ENCODE peak calls at places on chromosomes 7 and 10, in four cellular contexts. One of them, this sample, is unnamed.

GRCh38 chr10:3889961-3890522 is 105.0 kb upstream of the KLF6 start:
- DNase-seq in K562: no peak
- DNase-seq in WTC11: no peak
- DNase-seq in GM12878: no peak
- DNase-seq in this sample: peak

GRCh38 chr10:35331894-35332640 is 4.2 kb upstream of the CCNY start:
- DNase-seq in WTC11: no peak
- DNase-seq in GM12878: no peak
- DNase-seq in K562: no peak
- DNase-seq in this sample: peak

GRCh38 chr7:135320277-135320676 is 86.6 kb downstream of the STRA8 start:
- DNase-seq in K562: no peak
- DNase-seq in GM12878: no peak
- DNase-seq in WTC11: no peak
- DNase-seq in this sample: no peak

GRCh38 chr10:72801263-72801868 is 92.2 kb upstream of the OIT3 start:
- DNase-seq in WTC11: no peak
- DNase-seq in K562: no peak
- DNase-seq in GM12878: no peak
- DNase-seq in this sample: no peak

GRCh38 chr10:47288916-47289495 is 11.0 kb upstream of the GDF10 start:
- DNase-seq in K562: no peak
- DNase-seq in WTC11: no peak
- DNase-seq in GM12878: no peak
- DNase-seq in this sample: no peak

GRCh38 chr10:69769395-69769989 is 32.2 kb upstream of the COL13A1 start:
- DNase-seq in GM12878: no peak
- DNase-seq in K562: no peak
- DNase-seq in WTC11: peak
- DNase-seq in this sample: no peak

GRCh38 chr10:77371421-77371820 is 266.2 kb downstream of the KCNMA1 start:
- DNase-seq in K562: no peak
- DNase-seq in WTC11: no peak
- DNase-seq in GM12878: no peak
- DNase-seq in this sample: no peak

GRCh38 chr7:108051449-108051848 is 48.5 kb upstream of the LAMB1 start:
- DNase-seq in WTC11: no peak
- DNase-seq in GM12878: no peak
- DNase-seq in K562: no peak
- DNase-seq in this sample: no peak

GRCh38 chr10:76550806-76551205 is 1086.8 kb downstream of the KCNMA1 start:
- DNase-seq in WTC11: no peak
- DNase-seq in GM12878: no peak
- DNase-seq in K562: no peak
- DNase-seq in this sample: no peak

GRCh38 chr10:88791924-88792323 is 10.6 kb upstream of the LIPM start:
- DNase-seq in GM12878: peak
- DNase-seq in WTC11: peak
- DNase-seq in K562: no peak
- DNase-seq in this sample: peak

GRCh38 chr7:134618756-134619530 is 27.7 kb upstream of the BPGM start:
- DNase-seq in WTC11: no peak
- DNase-seq in GM12878: no peak
- DNase-seq in K562: no peak
- DNase-seq in this sample: no peak

GRCh38 chr7:81180573-81180972 is 261.7 kb upstream of the SEMA3C start:
- DNase-seq in K562: no peak
- DNase-seq in GM12878: no peak
- DNase-seq in WTC11: no peak
- DNase-seq in this sample: no peak

GRCh38 chr10:110919971-110920881 is 822 bp downstream of the SHOC2 start:
- DNase-seq in GM12878: peak
- DNase-seq in K562: peak
- DNase-seq in WTC11: peak
- DNase-seq in this sample: no peak

GRCh38 chr10:79223346-79224048 is 123.8 kb upstream of the PPIF start:
- DNase-seq in WTC11: peak
- DNase-seq in GM12878: no peak
- DNase-seq in K562: no peak
- DNase-seq in this sample: no peak

GRCh38 chr7:16080131-16080530 is 341.2 kb downstream of the CRPPA start:
- DNase-seq in WTC11: no peak
- DNase-seq in GM12878: no peak
- DNase-seq in K562: no peak
- DNase-seq in this sample: no peak

GRCh38 chr7:51261117-51261835 is 55.3 kb downstream of the COBL start:
- DNase-seq in K562: no peak
- DNase-seq in GM12878: no peak
- DNase-seq in WTC11: no peak
- DNase-seq in this sample: no peak

GRCh38 chr10:47165711-47166404 is 134.1 kb upstream of the GDF10 start:
- DNase-seq in WTC11: no peak
- DNase-seq in K562: no peak
- DNase-seq in GM12878: no peak
- DNase-seq in this sample: no peak

GRCh38 chr7:84251183-84251845 is 56.7 kb upstream of the SEMA3A start:
- DNase-seq in K562: no peak
- DNase-seq in WTC11: no peak
- DNase-seq in GM12878: no peak
- DNase-seq in this sample: no peak

GRCh38 chr7:1737523-1737922 is 67.4 kb downstream of the ELFN1 start:
- DNase-seq in GM12878: no peak
- DNase-seq in K562: no peak
- DNase-seq in WTC11: no peak
- DNase-seq in this sample: no peak

GRCh38 chr7:1910827-1911226 is 240.8 kb downstream of the ELFN1 start:
- DNase-seq in K562: no peak
- DNase-seq in GM12878: no peak
- DNase-seq in WTC11: no peak
- DNase-seq in this sample: no peak

GRCh38 chr10:3636356-3637181 is 148.4 kb downstream of the KLF6 start:
- DNase-seq in K562: no peak
- DNase-seq in GM12878: no peak
- DNase-seq in WTC11: no peak
- DNase-seq in this sample: no peak

GRCh38 chr10:71213127-71213616 is 802 bp downstream of the UNC5B start:
- DNase-seq in K562: no peak
- DNase-seq in WTC11: peak
- DNase-seq in GM12878: no peak
- DNase-seq in this sample: no peak

GRCh38 chr7:127189885-127190284 is 62.9 kb downstream of the GRM8 start:
- DNase-seq in GM12878: no peak
- DNase-seq in K562: no peak
- DNase-seq in WTC11: no peak
- DNase-seq in this sample: no peak

GRCh38 chr10:122342293-122343134 is 32.0 kb upstream of the PLEKHA1 start:
- DNase-seq in WTC11: peak
- DNase-seq in K562: peak
- DNase-seq in GM12878: no peak
- DNase-seq in this sample: peak

GRCh38 chr7:93757421-93757820 is 133.1 kb downstream of the TFPI2 start:
- DNase-seq in GM12878: no peak
- DNase-seq in WTC11: no peak
- DNase-seq in K562: no peak
- DNase-seq in this sample: no peak

GRCh38 chr10:121593676-121594075 is 4.6 kb downstream of the FGFR2 start:
- DNase-seq in GM12878: no peak
- DNase-seq in WTC11: no peak
- DNase-seq in K562: no peak
- DNase-seq in this sample: no peak

GRCh38 chr10:1194161-1194560 is 138.0 kb downstream of the WDR37 start:
- DNase-seq in GM12878: no peak
- DNase-seq in WTC11: no peak
- DNase-seq in K562: no peak
- DNase-seq in this sample: no peak

GRCh38 chr7:19377611-19378339 is 232.6 kb upstream of the FERD3L start:
- DNase-seq in WTC11: no peak
- DNase-seq in GM12878: no peak
- DNase-seq in K562: peak
- DNase-seq in this sample: no peak

GRCh38 chr10:101513733-101514132 is 74.3 kb downstream of the POLL start:
- DNase-seq in GM12878: no peak
- DNase-seq in K562: no peak
- DNase-seq in WTC11: no peak
- DNase-seq in this sample: no peak

DNA sequence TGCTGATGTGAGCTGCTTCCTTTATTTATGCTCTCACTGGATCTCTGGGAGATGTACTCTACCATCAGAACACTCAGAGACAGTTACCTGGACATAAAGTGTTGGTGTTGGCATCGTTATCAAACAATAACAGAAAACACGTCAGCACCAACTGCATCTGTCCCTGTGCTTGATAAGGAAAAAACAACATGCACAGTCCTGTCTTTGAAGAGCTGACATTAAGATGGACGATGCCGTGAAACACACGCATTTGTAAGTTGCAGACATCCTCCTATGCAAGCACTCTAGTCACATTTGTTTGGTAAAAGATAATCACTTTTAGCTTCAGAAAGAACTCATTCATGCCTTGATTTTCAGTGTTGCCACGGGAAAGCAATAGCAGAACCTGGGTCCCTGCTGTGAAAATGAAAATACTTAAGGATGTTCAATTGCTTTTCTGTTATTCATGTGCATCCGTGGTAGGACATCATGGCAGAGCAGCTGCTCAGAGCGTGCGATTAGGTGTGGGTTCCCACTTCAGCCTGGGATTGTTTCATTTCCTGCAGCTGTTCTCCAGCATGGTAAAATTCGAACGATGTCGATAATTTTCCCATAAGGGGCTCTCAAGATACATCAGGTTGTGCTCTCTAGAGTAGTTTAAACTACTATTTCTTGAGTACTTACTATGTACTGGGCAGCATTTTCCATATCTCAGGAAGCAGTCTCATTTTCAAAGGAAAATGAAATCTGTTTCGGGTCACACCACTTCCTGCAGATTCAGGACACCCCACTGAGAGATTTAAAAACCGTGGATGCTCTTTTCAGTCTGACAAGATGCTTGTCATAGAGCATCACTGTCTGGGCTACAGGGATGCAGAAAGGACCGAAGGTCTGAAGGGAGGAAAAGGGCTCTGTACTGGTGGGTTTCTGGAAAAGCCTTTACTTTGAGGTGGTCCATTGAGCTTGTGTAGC is 248.7 kb downstream of the CAMK1D start:
- DNase-seq in WTC11: no peak
- DNase-seq in GM12878: no peak
- DNase-seq in K562: no peak
- DNase-seq in this sample: no peak
- TF ChIP-seq NR2C2 in WTC11: no peak
- TF ChIP-seq NR2C2 in GM12878: no peak
- TF ChIP-seq NR2C2 in K562: no peak
- TF ChIP-seq NR2C2 in this sample: no peak

GRCh38 chr10:12945709-12946359 is 55.7 kb downstream of the CCDC3 start:
- DNase-seq in WTC11: no peak
- DNase-seq in GM12878: no peak
- DNase-seq in K562: peak
- DNase-seq in this sample: no peak

GRCh38 chr10:12940791-12941190 is 60.7 kb downstream of the CCDC3 start:
- DNase-seq in K562: no peak
- DNase-seq in GM12878: no peak
- DNase-seq in WTC11: no peak
- DNase-seq in this sample: no peak

GRCh38 chr10:12938271-12938670 is 63.2 kb downstream of the CCDC3 start:
- DNase-seq in WTC11: no peak
- DNase-seq in GM12878: no peak
- DNase-seq in K562: no peak
- DNase-seq in this sample: no peak

GRCh38 chr10:12943425-12943824 is 58.1 kb downstream of the CCDC3 start:
- DNase-seq in K562: no peak
- DNase-seq in WTC11: peak
- DNase-seq in GM12878: no peak
- DNase-seq in this sample: no peak

GRCh38 chr10:12941966-12942365 is 59.5 kb downstream of the CCDC3 start:
- DNase-seq in GM12878: no peak
- DNase-seq in WTC11: no peak
- DNase-seq in K562: no peak
- DNase-seq in this sample: no peak
- TF ChIP-seq NR2C2 in GM12878: no peak
- TF ChIP-seq NR2C2 in WTC11: no peak
- TF ChIP-seq NR2C2 in K562: no peak
- TF ChIP-seq NR2C2 in this sample: no peak

DNA sequence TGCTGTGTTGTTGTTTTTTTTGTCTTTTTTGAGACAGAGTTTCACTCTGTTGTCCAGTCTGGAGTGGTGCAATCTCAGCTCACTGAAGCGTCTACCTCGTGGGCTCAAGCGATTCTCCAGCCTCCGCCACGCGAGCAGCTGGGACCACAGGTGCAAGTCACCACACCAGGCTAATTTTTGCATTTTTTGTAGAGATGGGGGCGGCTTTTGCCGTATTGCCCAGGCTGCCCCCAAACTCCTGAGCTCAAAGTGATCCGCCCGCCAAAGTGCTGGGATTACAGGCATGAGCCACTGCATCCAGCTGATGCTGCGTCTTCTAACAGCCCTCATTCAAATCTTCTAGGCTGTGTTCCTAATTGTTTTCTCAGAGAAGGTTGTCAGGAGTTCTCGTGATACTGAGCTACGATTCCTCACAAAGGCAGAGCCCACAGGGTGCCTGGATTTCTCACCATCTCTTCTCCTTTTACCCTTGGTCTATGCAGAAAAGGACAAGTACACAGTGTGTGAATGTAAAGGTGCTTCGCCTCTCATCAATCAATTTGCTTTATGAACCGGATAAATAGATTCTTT is 247.2 kb upstream of the PTN start:
- DNase-seq in GM12878: no peak
- DNase-seq in WTC11: no peak
- DNase-seq in K562: no peak
- DNase-seq in this sample: no peak
- TF ChIP-seq NR2C2 in GM12878: no peak
- TF ChIP-seq NR2C2 in WTC11: no peak
- TF ChIP-seq NR2C2 in K562: no peak
- TF ChIP-seq NR2C2 in this sample: no peak

DNA sequence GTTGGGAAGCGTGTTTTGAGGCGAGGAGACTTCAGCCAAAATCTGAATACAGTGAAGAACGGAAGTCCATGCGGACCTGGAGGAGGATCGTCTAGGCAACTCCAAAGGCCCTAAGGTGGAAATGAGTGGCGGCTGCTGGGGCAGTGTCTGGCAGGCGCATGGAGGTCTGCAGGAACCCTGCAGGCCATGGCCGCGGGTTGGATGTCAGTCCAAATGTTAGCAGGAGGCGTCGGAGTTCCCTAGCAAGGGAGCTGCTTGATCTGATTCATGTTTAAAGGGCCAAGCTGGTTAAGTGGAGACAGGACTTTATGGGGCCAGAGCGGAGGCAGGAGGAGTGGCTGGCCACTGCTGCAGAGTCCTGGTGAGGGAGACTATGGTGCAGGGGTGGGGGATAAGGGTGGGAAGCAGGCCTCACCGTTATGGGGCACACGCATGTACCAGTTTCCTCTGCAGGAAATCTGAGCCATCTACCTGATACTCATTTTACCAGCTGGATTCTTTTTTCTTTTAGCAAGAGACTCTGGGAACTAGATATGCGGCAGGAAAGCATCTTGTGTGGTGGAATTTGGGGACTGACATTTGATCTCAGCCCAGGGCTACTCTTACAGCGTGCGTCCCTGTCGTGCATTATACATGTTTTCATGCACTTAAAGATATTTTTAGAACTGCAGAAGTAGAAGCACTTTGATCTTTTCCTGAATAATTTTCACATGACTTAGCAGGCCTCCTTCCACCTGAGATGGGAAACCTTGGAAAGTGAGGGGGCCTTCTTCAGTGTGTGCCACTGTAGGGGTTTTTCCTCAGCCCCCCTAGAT is 6.6 kb upstream of the REPIN1 start:
- DNase-seq in WTC11: peak
- DNase-seq in K562: peak
- DNase-seq in GM12878: no peak
- DNase-seq in this sample: no peak
- TF ChIP-seq NR2C2 in WTC11: no peak
- TF ChIP-seq NR2C2 in K562: no peak
- TF ChIP-seq NR2C2 in GM12878: no peak
- TF ChIP-seq NR2C2 in this sample: no peak